ENCODE peak calls at places on chromosomes 6 and 20, in seven cellular contexts. One of them, this sample, is unnamed.

GRCh38 chr20:52539891-52540290 is 348.3 kb upstream of the ZFP64 start:
- DNase-seq in psoas muscle: no peak
- DNase-seq in BE2C: no peak
- DNase-seq in mammary epithelial cell: no peak
- DNase-seq in CD4-positive, CD25-positive, alpha-beta regulatory T cell: no peak
- DNase-seq in K562: no peak
- DNase-seq in effector memory CD4-positive, alpha-beta T cell: no peak
- DNase-seq in this sample: no peak

GRCh38 chr6:161918154-161918553 is 644.3 kb upstream of the AGPAT4 start:
- DNase-seq in psoas muscle: no peak
- DNase-seq in BE2C: no peak
- DNase-seq in mammary epithelial cell: no peak
- DNase-seq in CD4-positive, CD25-positive, alpha-beta regulatory T cell: no peak
- DNase-seq in K562: no peak
- DNase-seq in effector memory CD4-positive, alpha-beta T cell: no peak
- DNase-seq in this sample: no peak

GRCh38 chr6:115908906-115909559 is 151.7 kb downstream of the FRK start:
- DNase-seq in psoas muscle: no peak
- DNase-seq in BE2C: no peak
- DNase-seq in mammary epithelial cell: no peak
- DNase-seq in CD4-positive, CD25-positive, alpha-beta regulatory T cell: no peak
- DNase-seq in K562: no peak
- DNase-seq in effector memory CD4-positive, alpha-beta T cell: no peak
- DNase-seq in this sample: no peak

GRCh38 chr6:44789790-44790189 is 402.3 kb downstream of the CDC5L start:
- DNase-seq in psoas muscle: no peak
- DNase-seq in BE2C: no peak
- DNase-seq in mammary epithelial cell: no peak
- DNase-seq in CD4-positive, CD25-positive, alpha-beta regulatory T cell: no peak
- DNase-seq in K562: no peak
- DNase-seq in effector memory CD4-positive, alpha-beta T cell: no peak
- DNase-seq in this sample: no peak

GRCh38 chr20:44204156-44204831 is 6.3 kb downstream of the OSER1 start:
- DNase-seq in psoas muscle: no peak
- DNase-seq in BE2C: no peak
- DNase-seq in mammary epithelial cell: peak; percentile 93
- DNase-seq in CD4-positive, CD25-positive, alpha-beta regulatory T cell: no peak
- DNase-seq in K562: peak; percentile 34
- DNase-seq in effector memory CD4-positive, alpha-beta T cell: no peak
- DNase-seq in this sample: no peak

GRCh38 chr6:95923518-95923917 is 92.3 kb upstream of the FUT9 start:
- DNase-seq in psoas muscle: no peak
- DNase-seq in BE2C: peak; percentile 19
- DNase-seq in mammary epithelial cell: no peak
- DNase-seq in CD4-positive, CD25-positive, alpha-beta regulatory T cell: peak; percentile 10
- DNase-seq in K562: peak; percentile 8
- DNase-seq in effector memory CD4-positive, alpha-beta T cell: no peak
- DNase-seq in this sample: no peak

GRCh38 chr20:20939006-20939405 is 167.2 kb downstream of the LINC00237 start:
- DNase-seq in psoas muscle: no peak
- DNase-seq in BE2C: no peak
- DNase-seq in mammary epithelial cell: no peak
- DNase-seq in CD4-positive, CD25-positive, alpha-beta regulatory T cell: no peak
- DNase-seq in K562: no peak
- DNase-seq in effector memory CD4-positive, alpha-beta T cell: no peak
- DNase-seq in this sample: no peak

GRCh38 chr6:147180926-147181325 is 23.3 kb upstream of the STXBP5 start:
- DNase-seq in psoas muscle: no peak
- DNase-seq in BE2C: no peak
- DNase-seq in mammary epithelial cell: no peak
- DNase-seq in CD4-positive, CD25-positive, alpha-beta regulatory T cell: no peak
- DNase-seq in K562: no peak
- DNase-seq in effector memory CD4-positive, alpha-beta T cell: no peak
- DNase-seq in this sample: no peak

GRCh38 chr6:166749666-166750065 is 122.6 kb upstream of the RPS6KA2 start:
- DNase-seq in psoas muscle: no peak
- DNase-seq in BE2C: no peak
- DNase-seq in mammary epithelial cell: no peak
- DNase-seq in CD4-positive, CD25-positive, alpha-beta regulatory T cell: no peak
- DNase-seq in K562: no peak
- DNase-seq in effector memory CD4-positive, alpha-beta T cell: no peak
- DNase-seq in this sample: no peak

GRCh38 chr20:53028337-53029007 is 56.3 kb downstream of the TSHZ2 start:
- DNase-seq in psoas muscle: no peak
- DNase-seq in BE2C: no peak
- DNase-seq in mammary epithelial cell: peak; percentile 39
- DNase-seq in CD4-positive, CD25-positive, alpha-beta regulatory T cell: no peak
- DNase-seq in K562: no peak
- DNase-seq in effector memory CD4-positive, alpha-beta T cell: no peak
- DNase-seq in this sample: no peak

GRCh38 chr20:35398660-35399144 is 13.1 kb downstream of the UQCC1 start:
- DNase-seq in psoas muscle: no peak
- DNase-seq in BE2C: no peak
- DNase-seq in mammary epithelial cell: no peak
- DNase-seq in CD4-positive, CD25-positive, alpha-beta regulatory T cell: no peak
- DNase-seq in K562: no peak
- DNase-seq in effector memory CD4-positive, alpha-beta T cell: no peak
- DNase-seq in this sample: no peak

GRCh38 chr20:53337419-53338101 is 256.1 kb downstream of the ZNF217 start:
- DNase-seq in psoas muscle: no peak
- DNase-seq in BE2C: no peak
- DNase-seq in mammary epithelial cell: no peak
- DNase-seq in CD4-positive, CD25-positive, alpha-beta regulatory T cell: no peak
- DNase-seq in K562: no peak
- DNase-seq in effector memory CD4-positive, alpha-beta T cell: no peak
- DNase-seq in this sample: no peak

GRCh38 chr6:14770572-14770971 is 475.3 kb upstream of the JARID2 start:
- DNase-seq in psoas muscle: no peak
- DNase-seq in BE2C: no peak
- DNase-seq in mammary epithelial cell: no peak
- DNase-seq in CD4-positive, CD25-positive, alpha-beta regulatory T cell: no peak
- DNase-seq in K562: no peak
- DNase-seq in effector memory CD4-positive, alpha-beta T cell: no peak
- DNase-seq in this sample: no peak

GRCh38 chr6:7684843-7685242 is 41.1 kb upstream of the BMP6 start:
- DNase-seq in psoas muscle: no peak
- DNase-seq in BE2C: no peak
- DNase-seq in mammary epithelial cell: no peak
- DNase-seq in CD4-positive, CD25-positive, alpha-beta regulatory T cell: no peak
- DNase-seq in K562: no peak
- DNase-seq in effector memory CD4-positive, alpha-beta T cell: no peak
- DNase-seq in this sample: no peak

GRCh38 chr20:4369798-4370124 is 351.9 kb upstream of the PRND start:
- DNase-seq in psoas muscle: no peak
- DNase-seq in BE2C: no peak
- DNase-seq in mammary epithelial cell: no peak
- DNase-seq in CD4-positive, CD25-positive, alpha-beta regulatory T cell: peak; percentile 88
- DNase-seq in K562: peak; percentile 35
- DNase-seq in effector memory CD4-positive, alpha-beta T cell: no peak
- DNase-seq in this sample: no peak

GRCh38 chr6:144330588-144330987 is 45.5 kb downstream of the UTRN start:
- DNase-seq in psoas muscle: no peak
- DNase-seq in BE2C: no peak
- DNase-seq in mammary epithelial cell: peak; percentile 66
- DNase-seq in CD4-positive, CD25-positive, alpha-beta regulatory T cell: no peak
- DNase-seq in K562: no peak
- DNase-seq in effector memory CD4-positive, alpha-beta T cell: no peak
- DNase-seq in this sample: no peak

GRCh38 chr6:130020892-130021483 is 2.6 kb downstream of the L3MBTL3 start:
- DNase-seq in psoas muscle: peak; percentile 75
- DNase-seq in BE2C: peak; percentile 69
- DNase-seq in mammary epithelial cell: peak; percentile 84
- DNase-seq in CD4-positive, CD25-positive, alpha-beta regulatory T cell: peak; percentile 92
- DNase-seq in K562: peak; percentile 90
- DNase-seq in effector memory CD4-positive, alpha-beta T cell: peak; percentile 69
- DNase-seq in this sample: peak; percentile 74

GRCh38 chr6:148667395-148667794 is 79.4 kb upstream of the UST start:
- DNase-seq in psoas muscle: no peak
- DNase-seq in BE2C: no peak
- DNase-seq in mammary epithelial cell: no peak
- DNase-seq in CD4-positive, CD25-positive, alpha-beta regulatory T cell: no peak
- DNase-seq in K562: no peak
- DNase-seq in effector memory CD4-positive, alpha-beta T cell: no peak
- DNase-seq in this sample: no peak

GRCh38 chr6:147972436-147972835 is 370.2 kb upstream of the SASH1 start:
- DNase-seq in psoas muscle: no peak
- DNase-seq in BE2C: no peak
- DNase-seq in mammary epithelial cell: no peak
- DNase-seq in CD4-positive, CD25-positive, alpha-beta regulatory T cell: no peak
- DNase-seq in K562: no peak
- DNase-seq in effector memory CD4-positive, alpha-beta T cell: no peak
- DNase-seq in this sample: no peak

DNA sequence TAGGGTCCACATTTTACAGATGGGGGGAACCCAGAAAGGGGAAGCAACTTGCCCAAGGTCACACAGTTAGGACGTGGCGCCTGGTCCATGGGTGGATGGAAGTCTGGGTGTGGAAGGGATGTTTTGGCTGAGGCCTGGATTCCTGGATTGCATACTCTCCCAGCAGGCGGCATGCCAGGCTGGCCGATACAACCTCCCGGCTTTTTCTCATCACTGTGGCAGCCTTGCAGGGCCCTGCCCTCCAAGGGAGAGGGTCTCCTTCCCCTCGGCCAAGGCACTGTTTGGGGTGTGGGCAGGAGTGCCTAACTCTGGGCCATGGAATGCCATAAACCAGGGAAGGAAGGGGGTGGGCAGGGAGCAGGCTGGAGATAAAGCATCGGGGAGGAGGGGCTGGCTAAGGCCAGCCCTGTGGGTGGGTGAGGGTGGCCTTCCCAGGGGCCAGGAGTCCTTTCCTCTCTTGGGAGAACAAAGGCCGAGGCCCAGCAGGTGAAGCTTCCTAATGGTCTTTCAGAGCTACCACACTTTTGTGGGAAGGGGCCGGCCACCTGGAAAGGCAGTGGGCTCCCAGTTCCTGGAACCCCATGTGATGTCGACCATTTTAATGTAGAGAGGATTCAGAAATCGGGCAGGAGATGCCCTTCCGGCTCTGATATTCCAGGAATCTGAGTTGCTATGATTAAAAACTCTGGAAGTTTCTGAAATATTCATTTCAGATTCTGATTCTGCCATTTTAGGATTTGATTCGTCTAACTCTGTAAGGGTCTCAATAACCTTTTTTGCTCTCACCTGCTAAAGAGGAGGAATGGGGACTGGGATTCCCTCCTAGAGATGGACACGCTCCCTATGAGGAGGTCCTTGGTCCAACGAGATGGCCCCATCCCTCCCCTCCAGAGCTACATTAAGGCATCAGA is 4.2 kb downstream of the FOXS1 start:
- DNase-seq in psoas muscle: no peak
- DNase-seq in BE2C: no peak
- DNase-seq in mammary epithelial cell: no peak
- DNase-seq in CD4-positive, CD25-positive, alpha-beta regulatory T cell: no peak
- DNase-seq in K562: no peak
- DNase-seq in effector memory CD4-positive, alpha-beta T cell: no peak
- DNase-seq in this sample: no peak
- H3K4me1 ChIP-seq in psoas muscle: peaks cover 7% of the 10 kb centered on the region
- H3K4me1 ChIP-seq in BE2C: peaks cover 24% of the 10 kb centered on the region
- H3K4me1 ChIP-seq in mammary epithelial cell: peaks cover 30% of the 10 kb centered on the region
- H3K4me1 ChIP-seq in CD4-positive, CD25-positive, alpha-beta regulatory T cell: peaks cover 2% of the 10 kb centered on the region
- H3K4me1 ChIP-seq in K562: peaks cover 27% of the 10 kb centered on the region
- H3K4me1 ChIP-seq in effector memory CD4-positive, alpha-beta T cell: no peaks in the 10 kb centered on the region
- H3K4me1 ChIP-seq in this sample: peaks cover 7% of the 10 kb centered on the region

GRCh38 chr6:158852312-158853071 is 33.3 kb upstream of the EZR start:
- DNase-seq in psoas muscle: no peak
- DNase-seq in BE2C: no peak
- DNase-seq in mammary epithelial cell: peak; percentile 65
- DNase-seq in CD4-positive, CD25-positive, alpha-beta regulatory T cell: no peak
- DNase-seq in K562: no peak
- DNase-seq in effector memory CD4-positive, alpha-beta T cell: no peak
- DNase-seq in this sample: no peak
- H3K4me1 ChIP-seq in psoas muscle: no peaks in the 10 kb centered on the region
- H3K4me1 ChIP-seq in BE2C: peaks cover 3% of the 10 kb centered on the region
- H3K4me1 ChIP-seq in mammary epithelial cell: peaks cover 64% of the 10 kb centered on the region
- H3K4me1 ChIP-seq in CD4-positive, CD25-positive, alpha-beta regulatory T cell: peaks cover 66% of the 10 kb centered on the region
- H3K4me1 ChIP-seq in K562: peaks cover 55% of the 10 kb centered on the region
- H3K4me1 ChIP-seq in effector memory CD4-positive, alpha-beta T cell: peaks cover 54% of the 10 kb centered on the region
- H3K4me1 ChIP-seq in this sample: peaks cover 4% of the 10 kb centered on the region

DNA sequence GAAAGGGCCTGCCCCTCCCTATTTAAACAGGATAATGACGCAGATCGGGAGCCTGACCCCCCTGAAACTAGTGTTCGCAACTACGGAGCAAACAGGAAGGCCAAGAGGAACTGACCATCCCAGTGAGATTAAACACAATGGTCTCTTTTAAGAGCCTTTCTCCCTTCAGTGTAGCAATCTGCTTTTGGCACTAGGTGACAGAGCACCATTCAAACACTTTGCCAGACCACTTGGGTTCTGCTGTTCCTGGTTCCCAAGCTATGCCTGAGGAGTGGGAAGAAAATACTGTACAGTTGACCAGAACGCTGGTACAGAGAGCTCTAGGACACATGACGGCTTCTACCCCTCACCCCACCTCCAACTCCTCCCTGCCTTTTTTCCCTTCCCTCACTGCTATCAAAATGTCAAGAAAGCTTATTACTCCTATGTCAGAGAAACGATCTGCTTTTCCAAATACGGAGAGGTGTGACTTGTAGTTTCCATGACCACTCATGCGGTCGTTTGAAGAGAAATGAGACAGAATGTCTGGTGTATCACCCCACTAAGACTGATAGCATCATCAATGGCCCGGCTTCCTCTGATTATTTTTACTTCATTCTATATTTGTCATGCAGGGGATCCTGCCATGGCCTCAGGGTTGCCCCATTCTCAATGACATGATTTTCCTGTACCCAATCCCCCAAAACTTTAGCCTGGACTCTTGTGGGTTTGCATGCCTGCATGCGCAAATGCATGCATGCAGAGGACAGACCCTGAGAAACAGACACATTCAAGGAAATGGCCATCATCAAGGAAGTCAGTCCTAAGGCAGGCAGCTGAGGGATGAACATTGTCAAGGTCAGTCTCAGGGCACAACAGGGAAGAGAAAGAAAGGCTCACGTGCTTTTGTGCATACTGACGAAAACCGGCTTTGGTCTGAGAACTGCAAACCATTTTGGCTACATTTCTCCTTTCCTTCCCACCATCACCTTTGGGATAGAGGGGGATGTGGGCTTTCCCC is 13.3 kb downstream of the NEDD9 start:
- DNase-seq in psoas muscle: peak; percentile 58
- DNase-seq in BE2C: no peak
- DNase-seq in mammary epithelial cell: no peak
- DNase-seq in CD4-positive, CD25-positive, alpha-beta regulatory T cell: no peak
- DNase-seq in K562: no peak
- DNase-seq in effector memory CD4-positive, alpha-beta T cell: no peak
- DNase-seq in this sample: peak; percentile 55
- H3K4me1 ChIP-seq in psoas muscle: peaks cover 28% of the 10 kb centered on the region
- H3K4me1 ChIP-seq in BE2C: no peaks in the 10 kb centered on the region
- H3K4me1 ChIP-seq in mammary epithelial cell: peaks cover 31% of the 10 kb centered on the region
- H3K4me1 ChIP-seq in CD4-positive, CD25-positive, alpha-beta regulatory T cell: peaks cover 30% of the 10 kb centered on the region
- H3K4me1 ChIP-seq in K562: no peaks in the 10 kb centered on the region
- H3K4me1 ChIP-seq in effector memory CD4-positive, alpha-beta T cell: peaks cover 4% of the 10 kb centered on the region
- H3K4me1 ChIP-seq in this sample: peaks cover 28% of the 10 kb centered on the region

DNA sequence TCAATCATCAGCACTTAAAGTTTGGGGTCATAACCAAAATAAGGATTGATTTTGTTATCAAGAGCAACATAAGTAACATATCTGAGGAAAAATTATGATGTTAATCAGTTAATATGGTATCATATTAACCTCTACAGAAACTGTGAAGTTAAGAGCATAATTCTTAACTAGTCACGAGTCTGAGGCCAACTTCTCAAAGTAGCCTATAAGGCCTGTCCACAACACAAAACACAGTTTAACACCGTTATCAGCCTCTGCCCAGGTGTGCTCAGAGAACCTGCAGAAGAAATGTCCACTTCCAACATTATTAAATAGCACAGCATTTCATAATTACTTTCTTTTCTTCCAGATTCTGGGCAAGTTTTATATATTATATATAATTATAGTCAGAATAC is 1.1 kb downstream of the STX7 start:
- DNase-seq in psoas muscle: no peak
- DNase-seq in BE2C: no peak
- DNase-seq in mammary epithelial cell: no peak
- DNase-seq in CD4-positive, CD25-positive, alpha-beta regulatory T cell: no peak
- DNase-seq in K562: peak; percentile 41
- DNase-seq in effector memory CD4-positive, alpha-beta T cell: no peak
- DNase-seq in this sample: no peak
- H3K4me1 ChIP-seq in psoas muscle: peaks cover 43% of the 10 kb centered on the region
- H3K4me1 ChIP-seq in BE2C: no peaks in the 10 kb centered on the region
- H3K4me1 ChIP-seq in mammary epithelial cell: peaks cover 8% of the 10 kb centered on the region
- H3K4me1 ChIP-seq in CD4-positive, CD25-positive, alpha-beta regulatory T cell: peaks cover 29% of the 10 kb centered on the region
- H3K4me1 ChIP-seq in K562: peaks cover 14% of the 10 kb centered on the region
- H3K4me1 ChIP-seq in effector memory CD4-positive, alpha-beta T cell: no peaks in the 10 kb centered on the region
- H3K4me1 ChIP-seq in this sample: peaks cover 29% of the 10 kb centered on the region

This sample was measured in gastrocnemius medialis.